ENCODE peak calls at places on chromosomes 3 and 15, in seven cellular contexts. O, T, R, E, K, Y and X are unnamed samples.

GRCh38 chr3:36892457-36893136 is 52.3 kb downstream of the TRANK1 start:
- DNase-seq in O (no peak), T (no peak), R (no peak), E (no peak), K (no peak), Y (no peak), X (no peak)

GRCh38 chr3:33145901-33146580 is 32.2 kb downstream of the CRTAP start:
- DNase-seq in O (no peak), T (no peak), R (no peak), E (no peak), K (no peak), Y (no peak), X (no peak)

GRCh38 chr3:127339943-127340861 is 52.4 kb upstream of the PRR20G start:
- DNase-seq in O (no peak), T (no peak), R (no peak), E (peak), K (no peak), Y (no peak), X (no peak)

GRCh38 chr15:45705510-45706473 is 71.0 kb downstream of the SQOR start:
- DNase-seq in O (peak), T (peak), R (peak), E (peak), K (peak), Y (peak), X (peak)

GRCh38 chr3:52191663-52192062 is 6.3 kb upstream of the ALAS1 start:
- DNase-seq in O (no peak), T (no peak), R (no peak), E (no peak), K (no peak), Y (no peak), X (no peak)

GRCh38 chr15:72319360-72319984 is 485 bp downstream of the CELF6 start:
- DNase-seq in O (peak), T (no peak), R (peak), E (peak), K (peak), Y (peak), X (peak)

GRCh38 chr15:81312790-81313543 is 11.0 kb downstream of the STARD5 start:
- DNase-seq in O (peak), T (no peak), R (no peak), E (no peak), K (no peak), Y (peak), X (peak)

GRCh38 chr3:107518050-107518449 is 4.7 kb upstream of the BBX start:
- DNase-seq in O (no peak), T (no peak), R (no peak), E (no peak), K (no peak), Y (no peak), X (no peak)

GRCh38 chr15:27399236-27399635 is 428.3 kb downstream of the GABRG3 start:
- DNase-seq in O (no peak), T (no peak), R (no peak), E (no peak), K (no peak), Y (no peak), X (no peak)

GRCh38 chr3:107680698-107681097 is 157.9 kb downstream of the BBX start:
- DNase-seq in O (no peak), T (no peak), R (no peak), E (no peak), K (no peak), Y (peak), X (no peak)

GRCh38 chr3:106836906-106837305 is 540.3 kb upstream of the CCDC54 start:
- DNase-seq in O (no peak), T (no peak), R (no peak), E (no peak), K (no peak), Y (no peak), X (no peak)

GRCh38 chr15:88908697-88909621 is 4.2 kb downstream of the MFGE8 start:
- DNase-seq in O (no peak), T (no peak), R (no peak), E (no peak), K (no peak), Y (peak), X (no peak)

GRCh38 chr3:28901029-28901428 is 379.8 kb upstream of the RBMS3 start:
- DNase-seq in O (no peak), T (no peak), R (no peak), E (no peak), K (no peak), Y (peak), X (no peak)

GRCh38 chr3:112302061-112302830 is 8.2 kb upstream of the SLC9C1 start:
- DNase-seq in O (no peak), T (no peak), R (no peak), E (no peak), K (no peak), Y (peak), X (no peak)

GRCh38 chr3:126551839-126552687 is 6.7 kb downstream of the C3orf22 start:
- DNase-seq in O (peak), T (no peak), R (peak), E (no peak), K (no peak), Y (no peak), X (peak)

GRCh38 chr15:90291679-90292356 is 26.3 kb downstream of the NGRN start:
- DNase-seq in O (no peak), T (no peak), R (no peak), E (peak), K (no peak), Y (no peak), X (peak)

GRCh38 chr3:120410541-120410940 is 40.3 kb downstream of the FSTL1 start:
- DNase-seq in O (no peak), T (no peak), R (no peak), E (no peak), K (no peak), Y (peak), X (no peak)

GRCh38 chr15:68584704-68585573 is 6.1 kb downstream of the CORO2B start:
- DNase-seq in O (no peak), T (no peak), R (no peak), E (no peak), K (no peak), Y (no peak), X (no peak)

GRCh38 chr3:57006048-57006709 is 54.3 kb upstream of the SPATA12 start:
- DNase-seq in O (no peak), T (no peak), R (no peak), E (no peak), K (no peak), Y (no peak), X (no peak)